ENCODE peak calls at places on chromosome 11, in ten cellular contexts. K is fibroblast of the aortic adventitia, T is cardiac fibroblast, U is colonic mucosa, F is AG04450, W is epithelial cell of esophagus, J is AG10803, Q is tibial artery, S is mammary epithelial cell, M is PC-9. Z is an unnamed sample.
A peak's percentile ranks its signal among the peaks of the same experiment; 100 is the strongest.

GRCh38 chr11:75873417-75874148 is 58.6 kb downstream of the UVRAG start:
- DNase-seq in K (peak; percentile 23), T (no peak), U (no peak), F (no peak), W (no peak), J (no peak), Q (no peak), S (no peak), M (no peak), Z (no peak)

GRCh38 chr11:45930031-45930794 is 7.8 kb downstream of the LARGE2 start:
- DNase-seq in K (no peak), T (no peak), U (peak; percentile 74), F (no peak), W (peak; percentile 59), J (no peak), Q (peak; percentile 67), S (peak; percentile 36), M (peak; percentile 40), Z (no peak)

GRCh38 chr11:69259072-69259471 is 34.9 kb upstream of the MYEOV start:
- DNase-seq in K (no peak), T (no peak), U (no peak), F (no peak), W (peak; percentile 60), J (no peak), Q (no peak), S (no peak), M (no peak), Z (no peak)

GRCh38 chr11:94132152-94132558 is 3.5 kb downstream of the PANX1 start:
- DNase-seq in K (peak; percentile 85), T (peak; percentile 86), U (no peak), F (peak; percentile 77), W (peak; percentile 96), J (peak; percentile 81), Q (peak; percentile 75), S (peak; percentile 92), M (no peak), Z (no peak)

GRCh38 chr11:117020873-117021564 is 77.2 kb downstream of the SIK3 start:
- DNase-seq in K (no peak), T (no peak), U (peak; percentile 25), F (no peak), W (no peak), J (no peak), Q (no peak), S (no peak), M (no peak), Z (no peak)

GRCh38 chr11:134818531-134818930 is 406.5 kb upstream of the B3GAT1 start:
- DNase-seq in K (no peak), T (no peak), U (no peak), F (no peak), W (peak; percentile 26), J (no peak), Q (no peak), S (no peak), M (peak; percentile 61), Z (no peak)

GRCh38 chr11:88231894-88232482 is 56.7 kb upstream of the RAB38 start:
- DNase-seq in K (peak; percentile 75), T (peak; percentile 69), U (no peak), F (peak; percentile 3), W (peak; percentile 56), J (peak; percentile 44), Q (no peak), S (peak; percentile 34), M (peak; percentile 4), Z (no peak)

GRCh38 chr11:128463386-128463829 is 124.0 kb downstream of the ETS1 start:
- DNase-seq in K (peak; percentile 97), T (peak; percentile 96), U (no peak), F (no peak), W (peak; percentile 18), J (peak; percentile 80), Q (no peak), S (no peak), M (no peak), Z (peak; percentile 84)

GRCh38 chr11:272931-273198 is 5.3 kb upstream of the NLRP6 start:
- DNase-seq in K (no peak), T (no peak), U (no peak), F (no peak), W (no peak), J (no peak), Q (peak; percentile 45), S (no peak), M (no peak), Z (no peak)

GRCh38 chr11:10155793-10156490 is 138.1 kb downstream of the SBF2 start:
- DNase-seq in K (no peak), T (peak; percentile 18), U (no peak), F (no peak), W (peak; percentile 32), J (no peak), Q (no peak), S (peak; percentile 26), M (peak; percentile 1), Z (no peak)

DNA sequence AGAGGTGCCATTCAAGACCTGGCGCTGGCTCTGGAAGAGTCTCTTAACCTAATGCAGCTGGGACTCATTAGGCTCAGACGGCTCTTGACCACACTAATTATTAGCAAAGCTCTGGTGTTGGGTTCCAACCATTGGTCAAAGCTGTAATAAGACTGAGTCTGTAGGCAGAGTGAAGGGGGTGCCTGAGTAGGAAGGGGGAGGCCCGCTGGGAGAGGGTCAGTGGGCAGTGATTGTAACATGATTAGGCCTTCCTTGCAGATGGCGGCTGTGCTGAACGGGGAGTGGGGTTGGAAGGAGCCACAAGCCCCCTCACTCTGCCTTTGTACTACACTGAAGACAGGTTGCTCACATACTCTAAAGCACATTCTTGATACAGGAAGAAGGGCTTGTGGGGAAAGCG is 5.2 kb downstream of the SRPRA start:
- DNase-seq in K (no peak), T (no peak), U (no peak), F (no peak), W (no peak), J (no peak), Q (no peak), S (no peak), M (no peak), Z (no peak)
- H3K4me3 ChIP-seq in K (no peak overlapping the region), T (no peak overlapping the region), U (no peak overlapping the region), F (no peak overlapping the region), W (no peak overlapping the region), J (no peak overlapping the region), Q (no peak overlapping the region), S (no peak overlapping the region), M (no peak overlapping the region), Z (no peak overlapping the region)

DNA sequence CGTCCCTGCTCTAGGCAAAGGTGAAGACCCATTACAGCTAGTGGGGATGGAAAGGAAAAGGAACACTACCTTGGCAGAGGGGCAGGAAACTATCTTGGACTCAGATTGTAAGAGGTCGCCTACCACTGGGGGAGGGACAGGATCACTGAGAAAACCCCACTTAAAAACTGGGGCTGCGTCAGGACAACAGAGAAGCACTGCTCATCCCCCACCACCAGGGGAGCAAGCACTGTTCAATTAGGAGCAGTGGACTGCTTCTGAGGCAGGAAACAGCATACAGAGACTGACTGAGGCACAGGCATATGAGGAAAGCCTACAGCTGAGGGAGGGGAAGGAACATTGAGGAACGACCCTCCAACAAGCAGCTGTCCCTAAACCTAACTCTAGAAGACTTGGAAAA is 20.8 kb upstream of the DLAT start:
- DNase-seq in K (no peak), T (no peak), U (no peak), F (no peak), W (no peak), J (no peak), Q (no peak), S (no peak), M (no peak), Z (no peak)
- TF ChIP-seq CTCF in K (peak; percentile 42), T (peak; percentile 52), U (no peak), F (peak; percentile 50), W (peak; percentile 35), J (peak; percentile 20), Q (no peak), S (peak; percentile 35), M (peak; percentile 64), Z (peak; percentile 48)

DNA sequence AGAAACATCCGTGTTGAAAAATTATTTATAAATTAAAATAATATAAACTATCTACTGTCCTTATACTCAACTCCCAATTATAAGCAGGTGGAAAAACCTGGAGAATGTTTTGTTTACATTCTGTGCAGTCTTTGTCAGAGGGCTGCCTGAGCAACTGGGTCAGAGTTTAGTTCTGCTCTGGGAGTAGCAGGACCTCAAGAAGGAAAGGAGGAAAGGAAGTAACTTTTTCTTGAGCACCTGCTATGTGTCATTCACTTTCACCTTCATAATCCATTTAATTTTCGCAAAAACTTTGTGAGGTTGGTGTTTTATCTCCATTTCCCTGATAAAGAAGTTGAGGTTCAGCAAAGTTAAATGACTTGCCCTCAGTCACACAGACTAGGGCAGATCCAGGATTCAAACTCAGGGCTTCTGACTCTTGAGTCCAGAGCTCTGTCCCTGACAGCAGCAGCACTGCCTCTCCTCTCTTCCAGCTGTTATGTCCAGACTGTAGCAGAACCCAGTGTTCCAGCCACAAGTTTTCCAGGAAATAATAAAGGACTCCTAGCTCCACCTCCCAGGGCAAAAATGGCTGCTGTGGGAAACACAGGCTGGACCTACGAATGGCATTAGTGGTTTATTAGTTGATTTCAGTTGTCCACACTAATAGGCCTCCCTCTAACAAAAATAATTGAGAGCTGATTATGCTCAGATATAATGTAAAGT is 6.4 kb downstream of the CD3E start:
- DNase-seq in K (no peak), T (no peak), U (no peak), F (no peak), W (no peak), J (no peak), Q (no peak), S (no peak), M (no peak), Z (no peak)
- H3K4me3 ChIP-seq in K (no peak overlapping the region), T (no peak overlapping the region), U (no peak overlapping the region), F (no peak overlapping the region), W (no peak overlapping the region), J (no peak overlapping the region), Q (no peak overlapping the region), S (no peak overlapping the region), M (no peak overlapping the region), Z (no peak overlapping the region)

GRCh38 chr11:30346068-30346688 is 23.3 kb downstream of the ARL14EP start:
- DNase-seq in K (peak; percentile 72), T (peak; percentile 74), U (no peak), F (peak; percentile 15), W (peak; percentile 66), J (peak; percentile 55), Q (no peak), S (peak; percentile 25), M (no peak), Z (no peak)
- TF ChIP-seq CTCF in K (peak; percentile 64), T (peak; percentile 52), U (peak; percentile 59), F (peak; percentile 62), W (peak; percentile 59), J (peak; percentile 69), Q (peak; percentile 64), S (peak; percentile 59), M (peak; percentile 80), Z (peak; percentile 68)

Z was measured in epithelial cell of proximal tubule.